ENCODE peak calls at places on chromosome 19, in four cellular contexts. F, T, Y and V are unnamed samples.

GRCh38 chr19:5035817-5036732 is 67.2 kb downstream of the KDM4B start:
- DNase-seq in Y (no peak), T (no peak), F (no peak), V (no peak)

GRCh38 chr19:13070425-13071140 is 32.1 kb downstream of the LYL1 start:
- DNase-seq in F (no peak), Y (no peak), T (no peak), V (no peak)

GRCh38 chr19:32896516-32897214 is 27.1 kb upstream of the SLC7A9 start:
- DNase-seq in F (peak), Y (no peak), T (no peak), V (no peak)

GRCh38 chr19:44824758-44825157 is 15.9 kb downstream of the BCAM start:
- DNase-seq in F (no peak), Y (no peak), T (no peak), V (no peak)

GRCh38 chr19:55443045-55443823 is at the start of gene SHISA7:
- DNase-seq in Y (no peak), F (no peak), T (no peak), V (no peak)

GRCh38 chr19:11678504-11678903 is 60.2 kb downstream of the ZNF823 start:
- DNase-seq in F (no peak), T (no peak), Y (no peak), V (no peak)

GRCh38 chr19:10625003-10625761 is at the start of gene SLC44A2:
- DNase-seq in T (no peak), Y (peak), F (peak), V (no peak)

GRCh38 chr19:50381881-50382729 is 2.0 kb upstream of the POLD1 start:
- DNase-seq in F (no peak), T (no peak), Y (no peak), V (no peak)

GRCh38 chr19:48629599-48630288 is 7.4 kb downstream of the DBP start:
- DNase-seq in T (no peak), Y (no peak), F (peak), V (no peak)

GRCh38 chr19:8324186-8325050 is 3.1 kb downstream of the RPS28 start:
- DNase-seq in Y (no peak), T (no peak), F (no peak), V (no peak)

GRCh38 chr19:43781630-43782310 is 997 bp upstream of the KCNN4 start:
- DNase-seq in T (no peak), F (no peak), Y (no peak), V (no peak)

GRCh38 chr19:11887247-11887617 is 350 bp upstream of the ZNF69 start:
- DNase-seq in Y (no peak), F (no peak), T (no peak), V (no peak)

GRCh38 chr19:44891016-44891882 is at the start of gene TOMM40:
- DNase-seq in Y (no peak), T (no peak), F (peak), V (no peak)

GRCh38 chr19:37505958-37506386 is 767 bp upstream of the ZNF793 start:
- DNase-seq in T (no peak), Y (no peak), F (no peak), V (no peak)

GRCh38 chr19:55626350-55626749 is 2.0 kb upstream of the ZNF784 start:
- DNase-seq in F (no peak), Y (no peak), T (no peak), V (no peak)

GRCh38 chr19:35167251-35168119 is 12.9 kb downstream of the FXYD5 start:
- DNase-seq in T (no peak), F (no peak), Y (no peak), V (no peak)

GRCh38 chr19:50705422-50706019 is 14.1 kb downstream of the SHANK1 start:
- DNase-seq in T (no peak), Y (no peak), F (peak), V (no peak)

GRCh38 chr19:8585894-8586750 is 8.9 kb upstream of the MYO1F start:
- DNase-seq in T (no peak), Y (no peak), F (peak), V (no peak)

GRCh38 chr19:12838182-12838890 is at the start of gene MAST1:
- DNase-seq in Y (no peak), F (no peak), T (peak), V (no peak)

GRCh38 chr19:47760632-47760999 is 15.3 kb downstream of the NOP53 start:
- DNase-seq in Y (no peak), T (no peak), F (no peak), V (no peak)

GRCh38 chr19:29289020-29289419 is 76.1 kb upstream of the UQCRFS1 start:
- DNase-seq in T (no peak), Y (no peak), F (no peak), V (no peak)

GRCh38 chr19:35742121-35742724 is at the start of gene IGFLR1:
- DNase-seq in T (peak), Y (no peak), F (no peak), V (no peak)

GRCh38 chr19:29771708-29772415 is 39.9 kb upstream of the CCNE1 start:
- DNase-seq in T (no peak), Y (peak), F (peak), V (no peak)

GRCh38 chr19:5090465-5090779 is 121.5 kb downstream of the KDM4B start:
- DNase-seq in Y (no peak), T (no peak), F (no peak), V (no peak)

GRCh38 chr19:22422220-22422619 is at the start of gene ZNF98:
- DNase-seq in T (no peak), Y (no peak), F (peak), V (no peak)

GRCh38 chr19:12664406-12665280 is 1.9 kb downstream of the MAN2B1 start:
- DNase-seq in Y (no peak), F (no peak), T (no peak), V (no peak)

GRCh38 chr19:2957160-2957559 is 12.4 kb upstream of the ZNF77 start:
- DNase-seq in T (no peak), F (no peak), Y (no peak), V (no peak)

GRCh38 chr19:43651758-43652545 is 12.3 kb upstream of the CADM4 start:
- DNase-seq in Y (peak), F (peak), T (peak), V (no peak)

GRCh38 chr19:6116749-6117430 is 6.6 kb upstream of the RFX2 start:
- DNase-seq in F (no peak), Y (no peak), T (no peak), V (no peak)

GRCh38 chr19:16824658-16825311 is 4.4 kb upstream of the SIN3B start:
- DNase-seq in Y (no peak), F (no peak), T (no peak), V (no peak)

GRCh38 chr19:12794936-12795335 is 3.6 kb downstream of the JUNB start:
- DNase-seq in T (no peak), Y (no peak), F (peak), V (peak)

GRCh38 chr19:53394522-53394973 is 401 bp upstream of the ZNF765 start:
- DNase-seq in Y (no peak), F (no peak), T (no peak), V (peak)

GRCh38 chr19:38070573-38070972 is 153.4 kb downstream of the DPF1 start:
- DNase-seq in Y (peak), F (peak), T (no peak), V (no peak)

GRCh38 chr19:34232566-34233481 is 21.5 kb upstream of the GARRE1 start:
- DNase-seq in F (peak), Y (no peak), T (no peak), V (no peak)

GRCh38 chr19:407501-408440 is 1.2 kb downstream of the C2CD4C start:
- DNase-seq in T (no peak), Y (no peak), F (no peak), V (no peak)

GRCh38 chr19:5487222-5487621 is 32.0 kb downstream of the ZNRF4 start:
- DNase-seq in Y (no peak), F (no peak), T (no peak), V (no peak)

GRCh38 chr19:5196832-5197231 is 143.8 kb downstream of the PTPRS start:
- DNase-seq in Y (no peak), F (no peak), T (no peak), V (no peak)

GRCh38 chr19:15379083-15379995 is at the start of gene AKAP8:
- DNase-seq in Y (peak), F (peak), T (peak), V (peak)

GRCh38 chr19:15378529-15379082 is 981 bp downstream of the AKAP8 start:
- DNase-seq in Y (peak), F (peak), T (peak), V (no peak)

GRCh38 chr19:15381429-15381828 is 1.8 kb upstream of the AKAP8 start:
- DNase-seq in F (no peak), T (no peak), Y (no peak), V (no peak)

GRCh38 chr19:15381864-15382263 is 2.3 kb upstream of the AKAP8 start:
- DNase-seq in T (no peak), F (no peak), Y (no peak), V (no peak)

GRCh38 chr19:15379996-15380647 is 535 bp upstream of the AKAP8 start:
- DNase-seq in Y (peak), T (no peak), F (peak), V (no peak)
- TF ChIP-seq CTCF in Y (no peak), T (no peak), F (no peak), V (no peak)

GRCh38 chr19:1718382-1719315 is 34.7 kb upstream of the ONECUT3 start:
- DNase-seq in F (no peak), T (no peak), Y (no peak), V (no peak)
- H3K4me3 ChIP-seq in F (no peak), T (no peak), Y (no peak), V (no peak)

GRCh38 chr19:18683109-18683954 is at the start of gene CRTC1:
- DNase-seq in Y (peak), T (peak), F (peak), V (peak)
- TF ChIP-seq CTCF in Y (no peak), T (no peak), F (no peak), V (no peak)

DNA sequence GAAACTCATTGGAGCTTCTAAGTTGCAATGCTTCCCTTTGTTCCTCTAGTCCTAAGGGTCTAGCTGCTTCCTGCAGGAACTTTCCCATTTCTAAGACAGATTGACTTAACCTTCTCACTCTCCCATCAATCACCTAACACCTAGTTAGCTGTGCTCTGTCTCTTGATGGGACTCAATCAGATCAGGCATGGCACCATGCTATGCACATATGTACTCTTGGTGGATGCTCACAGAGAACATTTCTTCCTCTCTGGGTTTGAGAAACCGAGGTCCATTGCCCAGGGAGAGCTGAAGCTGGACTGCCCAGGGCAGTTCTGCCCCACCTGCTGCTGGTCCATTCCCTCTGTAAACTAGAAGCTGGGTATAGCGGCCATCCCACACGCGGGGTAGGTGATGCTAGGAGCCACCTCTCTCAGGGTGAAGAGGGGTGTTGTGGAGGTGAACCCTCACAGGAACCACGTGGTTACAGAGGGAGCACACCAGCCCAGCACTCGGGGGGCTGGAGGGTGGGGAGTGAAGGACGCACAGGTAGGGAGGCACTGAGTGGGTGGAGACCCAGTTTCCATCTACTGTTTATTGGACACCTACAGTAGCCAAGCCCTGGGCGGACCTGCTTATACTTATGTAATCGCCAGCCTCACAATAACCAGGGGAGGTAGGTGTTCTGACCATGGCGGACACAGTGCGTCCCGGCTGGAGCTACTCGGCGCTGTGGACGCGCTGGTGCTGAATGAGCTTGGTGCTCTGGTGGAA is 3.1 kb upstream of the UBE2M start:
- DNase-seq in F (no peak), Y (no peak), T (no peak), V (no peak)
- H3K4me3 ChIP-seq in F (peak), Y (peak), T (peak), V (peak)

GRCh38 chr19:41754596-41754995 is 734 bp upstream of the CEACAM6 start:
- DNase-seq in F (no peak), Y (no peak), T (no peak), V (no peak)

GRCh38 chr19:41748012-41748411 is 7.3 kb upstream of the CEACAM6 start:
- DNase-seq in F (no peak), Y (no peak), T (no peak), V (no peak)

GRCh38 chr19:41753936-41754529 is 1.3 kb upstream of the CEACAM6 start:
- DNase-seq in Y (peak), T (no peak), F (peak), V (no peak)

GRCh38 chr19:41755328-41755913 is at the start of gene CEACAM6:
- DNase-seq in Y (no peak), T (no peak), F (no peak), V (no peak)

DNA sequence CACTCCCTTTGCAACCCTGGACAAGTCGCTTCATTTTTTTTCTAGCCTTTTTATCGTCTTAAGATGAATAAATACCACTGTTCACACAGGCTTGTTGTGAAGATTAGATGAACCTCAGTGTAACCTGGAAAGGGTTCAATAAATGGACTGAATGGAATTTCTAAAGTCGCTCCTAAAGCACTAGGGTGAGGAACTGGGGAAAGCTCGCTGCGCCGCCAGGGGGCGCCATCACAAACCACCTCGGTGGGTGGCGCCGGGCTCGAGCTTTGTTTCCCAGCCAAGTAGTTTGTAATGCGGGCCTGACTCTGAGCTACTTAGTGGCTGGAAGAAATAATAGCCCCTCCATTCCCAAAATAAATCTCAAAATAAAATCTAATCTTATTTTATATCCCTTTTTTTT is 2.2 kb upstream of the CEACAM6 start:
- DNase-seq in F (peak), Y (peak), T (peak), V (no peak)
- TF ChIP-seq CTCF in F (peak), Y (peak), T (peak), V (peak)

GRCh38 chr19:46718157-46718933 is 1.4 kb upstream of the PRKD2 start:
- DNase-seq in F (peak), T (peak), Y (no peak), V (no peak)
- H3K4me3 ChIP-seq in F (no peak), T (peak), Y (no peak), V (peak)